ENCODE peak calls at places on chromosomes 1 and 21, in seven cellular contexts. One of them, this sample, is unnamed.

GRCh38 chr1:107871687-107872086 is 93.3 kb downstream of the VAV3 start:
- DNase-seq in WTC11: no peak
- DNase-seq in omental fat pad: no peak
- DNase-seq in astrocyte of the spinal cord: no peak
- DNase-seq in bronchial epithelial cell: no peak
- DNase-seq in cardiac muscle cell: no peak
- DNase-seq in MCF 10A: no peak
- DNase-seq in this sample: no peak

GRCh38 chr1:233480198-233480597 is 133.7 kb upstream of the KCNK1 start:
- DNase-seq in omental fat pad: no peak
- DNase-seq in astrocyte of the spinal cord: no peak
- DNase-seq in cardiac muscle cell: no peak
- DNase-seq in bronchial epithelial cell: no peak
- DNase-seq in WTC11: no peak
- DNase-seq in MCF 10A: peak
- DNase-seq in this sample: no peak

GRCh38 chr1:78145105-78145580 is 99.4 kb downstream of the GIPC2 start:
- DNase-seq in omental fat pad: no peak
- DNase-seq in MCF 10A: peak
- DNase-seq in bronchial epithelial cell: peak
- DNase-seq in cardiac muscle cell: peak
- DNase-seq in astrocyte of the spinal cord: peak
- DNase-seq in WTC11: peak
- DNase-seq in this sample: peak

GRCh38 chr1:165891461-165891860 is 64.0 kb downstream of the UCK2 start:
- DNase-seq in cardiac muscle cell: no peak
- DNase-seq in omental fat pad: no peak
- DNase-seq in WTC11: no peak
- DNase-seq in astrocyte of the spinal cord: peak
- DNase-seq in bronchial epithelial cell: no peak
- DNase-seq in MCF 10A: no peak
- DNase-seq in this sample: no peak

GRCh38 chr1:6352138-6352563 is 41.4 kb downstream of the ACOT7 start:
- DNase-seq in cardiac muscle cell: no peak
- DNase-seq in WTC11: peak
- DNase-seq in MCF 10A: no peak
- DNase-seq in omental fat pad: no peak
- DNase-seq in astrocyte of the spinal cord: no peak
- DNase-seq in bronchial epithelial cell: peak
- DNase-seq in this sample: no peak

GRCh38 chr1:21338568-21339401 is 48.5 kb upstream of the ECE1 start:
- DNase-seq in WTC11: no peak
- DNase-seq in MCF 10A: no peak
- DNase-seq in astrocyte of the spinal cord: peak
- DNase-seq in omental fat pad: no peak
- DNase-seq in bronchial epithelial cell: no peak
- DNase-seq in cardiac muscle cell: no peak
- DNase-seq in this sample: peak

GRCh38 chr1:154520333-154520732 is 18.1 kb upstream of the SHE start:
- DNase-seq in cardiac muscle cell: no peak
- DNase-seq in bronchial epithelial cell: peak
- DNase-seq in MCF 10A: peak
- DNase-seq in astrocyte of the spinal cord: no peak
- DNase-seq in omental fat pad: no peak
- DNase-seq in WTC11: no peak
- DNase-seq in this sample: no peak

GRCh38 chr1:58893257-58893869 is 109.5 kb upstream of the JUN start:
- DNase-seq in cardiac muscle cell: no peak
- DNase-seq in astrocyte of the spinal cord: no peak
- DNase-seq in omental fat pad: no peak
- DNase-seq in bronchial epithelial cell: no peak
- DNase-seq in WTC11: no peak
- DNase-seq in MCF 10A: no peak
- DNase-seq in this sample: no peak

GRCh38 chr1:215845224-215845902 is 278.3 kb downstream of the KCTD3 start:
- DNase-seq in bronchial epithelial cell: peak
- DNase-seq in MCF 10A: peak
- DNase-seq in omental fat pad: no peak
- DNase-seq in cardiac muscle cell: no peak
- DNase-seq in astrocyte of the spinal cord: peak
- DNase-seq in WTC11: no peak
- DNase-seq in this sample: peak

GRCh38 chr1:227169322-227169721 is 149.0 kb downstream of the CDC42BPA start:
- DNase-seq in WTC11: no peak
- DNase-seq in astrocyte of the spinal cord: no peak
- DNase-seq in cardiac muscle cell: no peak
- DNase-seq in bronchial epithelial cell: no peak
- DNase-seq in omental fat pad: no peak
- DNase-seq in MCF 10A: no peak
- DNase-seq in this sample: no peak

GRCh38 chr1:201944002-201944401 is 2.3 kb downstream of the LMOD1 start:
- DNase-seq in WTC11: no peak
- DNase-seq in cardiac muscle cell: no peak
- DNase-seq in bronchial epithelial cell: no peak
- DNase-seq in omental fat pad: no peak
- DNase-seq in astrocyte of the spinal cord: no peak
- DNase-seq in MCF 10A: no peak
- DNase-seq in this sample: no peak

GRCh38 chr1:24386241-24386640 is 27.3 kb downstream of the STPG1 start:
- DNase-seq in omental fat pad: no peak
- DNase-seq in astrocyte of the spinal cord: no peak
- DNase-seq in WTC11: no peak
- DNase-seq in bronchial epithelial cell: peak
- DNase-seq in cardiac muscle cell: peak
- DNase-seq in MCF 10A: peak
- DNase-seq in this sample: no peak

GRCh38 chr21:35529141-35529863 is 480.2 kb upstream of the RUNX1 start:
- DNase-seq in omental fat pad: no peak
- DNase-seq in WTC11: no peak
- DNase-seq in astrocyte of the spinal cord: peak
- DNase-seq in cardiac muscle cell: no peak
- DNase-seq in MCF 10A: peak
- DNase-seq in bronchial epithelial cell: peak
- DNase-seq in this sample: peak

GRCh38 chr1:166594646-166595045 is 244.6 kb upstream of the POGK start:
- DNase-seq in MCF 10A: no peak
- DNase-seq in bronchial epithelial cell: no peak
- DNase-seq in WTC11: no peak
- DNase-seq in cardiac muscle cell: no peak
- DNase-seq in omental fat pad: no peak
- DNase-seq in astrocyte of the spinal cord: no peak
- DNase-seq in this sample: no peak

GRCh38 chr1:178792394-178792793 is 67.3 kb downstream of the RALGPS2 start:
- DNase-seq in bronchial epithelial cell: no peak
- DNase-seq in omental fat pad: no peak
- DNase-seq in cardiac muscle cell: peak
- DNase-seq in MCF 10A: no peak
- DNase-seq in astrocyte of the spinal cord: no peak
- DNase-seq in WTC11: no peak
- DNase-seq in this sample: no peak

GRCh38 chr1:173122344-173122880 is 71.7 kb upstream of the TNFSF18 start:
- DNase-seq in WTC11: no peak
- DNase-seq in MCF 10A: no peak
- DNase-seq in bronchial epithelial cell: no peak
- DNase-seq in omental fat pad: no peak
- DNase-seq in astrocyte of the spinal cord: no peak
- DNase-seq in cardiac muscle cell: no peak
- DNase-seq in this sample: peak

GRCh38 chr1:42684139-42684538 is 1.9 kb downstream of the YBX1 start:
- DNase-seq in bronchial epithelial cell: peak
- DNase-seq in WTC11: no peak
- DNase-seq in MCF 10A: peak
- DNase-seq in astrocyte of the spinal cord: no peak
- DNase-seq in omental fat pad: no peak
- DNase-seq in cardiac muscle cell: peak
- DNase-seq in this sample: peak

GRCh38 chr21:33394260-33394659 is 9.0 kb upstream of the IFNGR2 start:
- DNase-seq in cardiac muscle cell: no peak
- DNase-seq in WTC11: no peak
- DNase-seq in astrocyte of the spinal cord: no peak
- DNase-seq in MCF 10A: peak
- DNase-seq in bronchial epithelial cell: no peak
- DNase-seq in omental fat pad: no peak
- DNase-seq in this sample: peak

GRCh38 chr1:37161171-37161570 is 126.9 kb upstream of the GRIK3 start:
- DNase-seq in astrocyte of the spinal cord: no peak
- DNase-seq in omental fat pad: no peak
- DNase-seq in cardiac muscle cell: no peak
- DNase-seq in WTC11: no peak
- DNase-seq in bronchial epithelial cell: no peak
- DNase-seq in MCF 10A: no peak
- DNase-seq in this sample: no peak

GRCh38 chr1:57424231-57425027 is 569 bp upstream of the DAB1 start:
- DNase-seq in WTC11: peak
- DNase-seq in bronchial epithelial cell: no peak
- DNase-seq in cardiac muscle cell: peak
- DNase-seq in astrocyte of the spinal cord: peak
- DNase-seq in MCF 10A: no peak
- DNase-seq in omental fat pad: no peak
- DNase-seq in this sample: peak

GRCh38 chr1:161227196-161227871 is 1.5 kb downstream of the TOMM40L start:
- DNase-seq in MCF 10A: peak
- DNase-seq in astrocyte of the spinal cord: peak
- DNase-seq in omental fat pad: peak
- DNase-seq in cardiac muscle cell: peak
- DNase-seq in bronchial epithelial cell: peak
- DNase-seq in WTC11: peak
- DNase-seq in this sample: peak

GRCh38 chr1:199029855-199030254 is 391.0 kb downstream of the PTPRC start:
- DNase-seq in MCF 10A: no peak
- DNase-seq in omental fat pad: no peak
- DNase-seq in astrocyte of the spinal cord: peak
- DNase-seq in bronchial epithelial cell: peak
- DNase-seq in WTC11: no peak
- DNase-seq in cardiac muscle cell: no peak
- DNase-seq in this sample: peak

GRCh38 chr1:3035871-3036645 is 14.8 kb downstream of the ACTRT2 start:
- DNase-seq in bronchial epithelial cell: no peak
- DNase-seq in omental fat pad: no peak
- DNase-seq in WTC11: no peak
- DNase-seq in MCF 10A: no peak
- DNase-seq in astrocyte of the spinal cord: no peak
- DNase-seq in cardiac muscle cell: no peak
- DNase-seq in this sample: no peak

GRCh38 chr1:218666263-218666662 is 321.1 kb downstream of the TGFB2 start:
- DNase-seq in WTC11: no peak
- DNase-seq in cardiac muscle cell: no peak
- DNase-seq in astrocyte of the spinal cord: peak
- DNase-seq in omental fat pad: no peak
- DNase-seq in bronchial epithelial cell: no peak
- DNase-seq in MCF 10A: no peak
- DNase-seq in this sample: no peak

GRCh38 chr1:235901461-235901860 is 34.8 kb upstream of the LYST start:
- DNase-seq in cardiac muscle cell: no peak
- DNase-seq in bronchial epithelial cell: peak
- DNase-seq in MCF 10A: peak
- DNase-seq in WTC11: no peak
- DNase-seq in omental fat pad: no peak
- DNase-seq in astrocyte of the spinal cord: peak
- DNase-seq in this sample: peak

GRCh38 chr1:166164995-166165660 is 1.7 kb downstream of the FAM78B start:
- DNase-seq in bronchial epithelial cell: no peak
- DNase-seq in astrocyte of the spinal cord: peak
- DNase-seq in MCF 10A: peak
- DNase-seq in omental fat pad: no peak
- DNase-seq in WTC11: peak
- DNase-seq in cardiac muscle cell: peak
- DNase-seq in this sample: peak

GRCh38 chr1:11735854-11736745 is at the start of gene AGTRAP:
- DNase-seq in MCF 10A: peak
- DNase-seq in cardiac muscle cell: peak
- DNase-seq in astrocyte of the spinal cord: peak
- DNase-seq in bronchial epithelial cell: peak
- DNase-seq in omental fat pad: peak
- DNase-seq in WTC11: peak
- DNase-seq in this sample: peak
- TF ChIP-seq CTCF in MCF 10A: no peak
- TF ChIP-seq CTCF in cardiac muscle cell: no peak
- TF ChIP-seq CTCF in astrocyte of the spinal cord: peak
- TF ChIP-seq CTCF in bronchial epithelial cell: peak
- TF ChIP-seq CTCF in omental fat pad: no peak
- TF ChIP-seq CTCF in WTC11: no peak
- TF ChIP-seq CTCF in this sample: no peak

DNA sequence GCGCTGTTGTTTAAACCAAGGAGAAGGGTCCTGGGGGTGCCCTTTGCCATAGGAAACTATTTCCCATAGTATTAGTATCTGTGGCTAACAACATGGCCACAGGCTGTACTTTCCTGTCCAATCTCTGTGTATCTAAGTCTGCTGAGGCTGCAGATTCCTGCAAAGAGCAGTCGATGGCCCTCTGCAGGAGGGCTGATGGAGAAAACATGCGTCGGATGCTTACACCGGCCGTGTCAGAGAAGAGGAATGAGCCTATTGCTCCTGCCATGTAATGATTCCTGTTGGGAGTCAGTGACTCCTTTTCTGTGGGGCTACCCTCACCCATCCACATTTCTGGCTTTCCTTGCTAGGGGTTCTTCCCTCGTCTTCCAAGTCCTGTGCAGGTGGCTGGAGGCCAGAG is 70.5 kb downstream of the KIF26B start:
- DNase-seq in cardiac muscle cell: no peak
- DNase-seq in astrocyte of the spinal cord: peak
- DNase-seq in omental fat pad: no peak
- DNase-seq in MCF 10A: no peak
- DNase-seq in WTC11: no peak
- DNase-seq in bronchial epithelial cell: no peak
- DNase-seq in this sample: peak
- TF ChIP-seq CTCF in cardiac muscle cell: no peak
- TF ChIP-seq CTCF in astrocyte of the spinal cord: no peak
- TF ChIP-seq CTCF in omental fat pad: no peak
- TF ChIP-seq CTCF in MCF 10A: no peak
- TF ChIP-seq CTCF in WTC11: no peak
- TF ChIP-seq CTCF in bronchial epithelial cell: no peak
- TF ChIP-seq CTCF in this sample: no peak

GRCh38 chr1:109078317-109078716 is 2.5 kb upstream of the TAF13 start:
- DNase-seq in cardiac muscle cell: no peak
- DNase-seq in WTC11: no peak
- DNase-seq in omental fat pad: no peak
- DNase-seq in MCF 10A: no peak
- DNase-seq in astrocyte of the spinal cord: no peak
- DNase-seq in bronchial epithelial cell: no peak
- DNase-seq in this sample: no peak

GRCh38 chr1:109080441-109081082 is 4.8 kb upstream of the TAF13 start:
- DNase-seq in WTC11: no peak
- DNase-seq in bronchial epithelial cell: no peak
- DNase-seq in cardiac muscle cell: no peak
- DNase-seq in astrocyte of the spinal cord: no peak
- DNase-seq in omental fat pad: no peak
- DNase-seq in MCF 10A: no peak
- DNase-seq in this sample: no peak

GRCh38 chr1:109079240-109079622 is 3.4 kb upstream of the TAF13 start:
- DNase-seq in astrocyte of the spinal cord: no peak
- DNase-seq in bronchial epithelial cell: no peak
- DNase-seq in MCF 10A: no peak
- DNase-seq in omental fat pad: no peak
- DNase-seq in cardiac muscle cell: no peak
- DNase-seq in WTC11: no peak
- DNase-seq in this sample: no peak

GRCh38 chr1:109075531-109076490 is at the start of gene TAF13:
- DNase-seq in cardiac muscle cell: peak
- DNase-seq in astrocyte of the spinal cord: peak
- DNase-seq in MCF 10A: peak
- DNase-seq in omental fat pad: peak
- DNase-seq in WTC11: peak
- DNase-seq in bronchial epithelial cell: peak
- DNase-seq in this sample: peak
- TF ChIP-seq CTCF in cardiac muscle cell: peak
- TF ChIP-seq CTCF in astrocyte of the spinal cord: peak
- TF ChIP-seq CTCF in MCF 10A: no peak
- TF ChIP-seq CTCF in omental fat pad: no peak
- TF ChIP-seq CTCF in WTC11: no peak
- TF ChIP-seq CTCF in bronchial epithelial cell: peak
- TF ChIP-seq CTCF in this sample: peak

GRCh38 chr1:82059931-82060330 is 259.2 kb downstream of the ADGRL2 start:
- DNase-seq in omental fat pad: no peak
- DNase-seq in astrocyte of the spinal cord: peak
- DNase-seq in MCF 10A: peak
- DNase-seq in bronchial epithelial cell: peak
- DNase-seq in WTC11: no peak
- DNase-seq in cardiac muscle cell: no peak
- DNase-seq in this sample: no peak
- TF ChIP-seq CTCF in omental fat pad: no peak
- TF ChIP-seq CTCF in astrocyte of the spinal cord: no peak
- TF ChIP-seq CTCF in MCF 10A: no peak
- TF ChIP-seq CTCF in bronchial epithelial cell: no peak
- TF ChIP-seq CTCF in WTC11: no peak
- TF ChIP-seq CTCF in cardiac muscle cell: no peak
- TF ChIP-seq CTCF in this sample: no peak

This sample was measured in fibroblast of villous mesenchyme.